ENCODE peak calls at places on chromosomes 16 and 17, in four cellular contexts. H is left lobe of liver; M is activated CD4-positive, alpha-beta T cell treated with anti-CD3 and anti-CD28 coated beads for 36 hours; Y is PC-3. G is an unnamed sample.

GRCh38 chr17:77160032-77160876 is 19.5 kb downstream of the SEC14L1 start:
- ATAC-seq in H (no peak), Y (peak; percentile 59), M (no peak), G (no peak)

GRCh38 chr17:56478836-56479447 is 114.6 kb upstream of the NOG start:
- ATAC-seq in Y (peak; percentile 71), M (peak; percentile 26), H (peak; percentile 81), G (no peak)

GRCh38 chr17:39196820-39197331 is 593 bp downstream of the CACNB1 start:
- ATAC-seq in Y (peak; percentile 22), M (peak; percentile 1), H (no peak), G (no peak)

GRCh38 chr16:19884021-19884485 is 595 bp downstream of the GPRC5B start:
- ATAC-seq in Y (peak; percentile 25), M (no peak), H (no peak), G (no peak)

GRCh38 chr17:39663340-39663687 is 1.8 kb upstream of the TCAP start:
- ATAC-seq in H (no peak), M (no peak), Y (no peak), G (no peak)

GRCh38 chr16:49637933-49638695 is 217.8 kb downstream of the ZNF423 start:
- ATAC-seq in Y (no peak), H (no peak), M (no peak), G (no peak)

GRCh38 chr16:19363741-19364140 is 53.9 kb upstream of the TMC5 start:
- ATAC-seq in H (no peak), M (no peak), Y (no peak), G (no peak)

GRCh38 chr16:75620326-75621169 is 2.5 kb downstream of the ADAT1 start:
- ATAC-seq in Y (no peak), H (no peak), M (no peak), G (no peak)

GRCh38 chr17:31467502-31468256 is 76.2 kb downstream of the RAB11FIP4 start:
- ATAC-seq in Y (no peak), M (no peak), H (peak; percentile 92), G (peak; percentile 18)

GRCh38 chr17:43667506-43668438 is 6.0 kb upstream of the MEOX1 start:
- ATAC-seq in M (peak; percentile 98), Y (peak; percentile 67), H (peak; percentile 55), G (peak; percentile 98)

GRCh38 chr17:30116345-30116660 is 313 bp upstream of the NSRP1 start:
- ATAC-seq in Y (no peak), M (peak; percentile 22), H (no peak), G (no peak)

GRCh38 chr16:830871-831570 is 30.5 kb upstream of the GNG13 start:
- ATAC-seq in Y (no peak), M (no peak), H (no peak), G (no peak)

GRCh38 chr16:48538746-48539484 is 71.1 kb downstream of the N4BP1 start:
- ATAC-seq in H (peak; percentile 36), M (no peak), Y (no peak), G (no peak)

GRCh38 chr17:78899361-78900260 is 3.4 kb downstream of the CEP295NL start:
- ATAC-seq in Y (no peak), M (no peak), H (no peak), G (no peak)

GRCh38 chr16:56793504-56793903 is 63.6 kb downstream of the NUP93 start:
- ATAC-seq in H (peak; percentile 68), Y (peak; percentile 45), M (no peak), G (no peak)

GRCh38 chr17:50979524-50979927 is 113.4 kb upstream of the TOB1 start:
- ATAC-seq in Y (no peak), H (no peak), M (no peak), G (no peak)

GRCh38 chr16:30122621-30123160 is 329 bp downstream of the MAPK3 start:
- ATAC-seq in Y (no peak), H (peak; percentile 6), M (peak; percentile 37), G (peak; percentile 33)

GRCh38 chr16:60077791-60078280 is 1343.7 kb upstream of the GOT2 start:
- ATAC-seq in Y (no peak), M (no peak), H (no peak), G (no peak)

GRCh38 chr16:87924937-87925670 is 11.2 kb downstream of the CA5A start:
- ATAC-seq in Y (peak; percentile 64), H (no peak), M (no peak), G (no peak)

GRCh38 chr16:66472961-66473610 is 46.0 kb downstream of the BEAN1 start:
- ATAC-seq in H (no peak), Y (no peak), M (no peak), G (no peak)

GRCh38 chr17:72665841-72666518 is 426.5 kb downstream of the SLC39A11 start:
- ATAC-seq in M (no peak), Y (no peak), H (no peak), G (no peak)

GRCh38 chr17:1559743-1560581 is 2.6 kb downstream of the PITPNA start:
- ATAC-seq in M (no peak), Y (no peak), H (no peak), G (no peak)

GRCh38 chr17:36590082-36590481 is 1.6 kb upstream of the DHRS11 start:
- ATAC-seq in M (no peak), H (no peak), Y (no peak), G (no peak)

GRCh38 chr17:43608313-43608712 is 53.4 kb downstream of the MEOX1 start:
- ATAC-seq in M (peak; percentile 97), H (no peak), Y (peak; percentile 27), G (peak; percentile 97)

GRCh38 chr16:11474617-11475291 is 112.0 kb downstream of the LITAF start:
- ATAC-seq in Y (no peak), H (no peak), M (no peak), G (no peak)

GRCh38 chr16:29663020-29663828 is at the start of gene SPN:
- ATAC-seq in M (peak; percentile 42), H (no peak), Y (no peak), G (peak; percentile 61)

GRCh38 chr17:76643553-76644148 is at the start of gene ST6GALNAC1:
- ATAC-seq in H (peak; percentile 45), Y (peak; percentile 86), M (no peak), G (peak; percentile 51)

GRCh38 chr17:82114872-82115271 is 16.8 kb upstream of the FASN start:
- ATAC-seq in Y (no peak), H (peak; percentile 55), M (no peak), G (no peak)

GRCh38 chr16:1858189-1858588 is 13.8 kb downstream of the MEIOB start:
- ATAC-seq in Y (no peak), M (no peak), H (no peak), G (no peak)

GRCh38 chr16:543301-544164 is 16.0 kb downstream of the CAPN15 start:
- ATAC-seq in Y (no peak), H (peak; percentile 87), M (no peak), G (no peak)